ENCODE peak calls at places on chromosomes 4 and X, in six cellular contexts. One of them, this sample, is unnamed.

GRCh38 chrX:121836000-121836399 is 788.6 kb downstream of the GLUD2 start:
- DNase-seq in naive thymus-derived CD4-positive, alpha-beta T cell: no peak
- DNase-seq in body of pancreas: no peak
- DNase-seq in breast epithelium: no peak
- DNase-seq in transverse colon: no peak
- DNase-seq in adrenal gland: no peak
- DNase-seq in this sample: no peak

GRCh38 chr4:478373-478772 is 20.6 kb downstream of the ZNF721 start:
- DNase-seq in transverse colon: no peak
- DNase-seq in adrenal gland: no peak
- DNase-seq in breast epithelium: no peak
- DNase-seq in body of pancreas: no peak
- DNase-seq in naive thymus-derived CD4-positive, alpha-beta T cell: no peak
- DNase-seq in this sample: no peak

GRCh38 chrX:98114026-98114425 is 1230.3 kb downstream of the RPA4 start:
- DNase-seq in body of pancreas: no peak
- DNase-seq in transverse colon: no peak
- DNase-seq in breast epithelium: no peak
- DNase-seq in adrenal gland: no peak
- DNase-seq in naive thymus-derived CD4-positive, alpha-beta T cell: no peak
- DNase-seq in this sample: no peak

GRCh38 chr4:71857713-71858451 is 74.0 kb upstream of the GC start:
- DNase-seq in transverse colon: no peak
- DNase-seq in naive thymus-derived CD4-positive, alpha-beta T cell: no peak
- DNase-seq in breast epithelium: no peak
- DNase-seq in adrenal gland: no peak
- DNase-seq in body of pancreas: no peak
- DNase-seq in this sample: no peak

GRCh38 chrX:85619962-85620361 is 240.5 kb upstream of the POF1B start:
- DNase-seq in transverse colon: no peak
- DNase-seq in naive thymus-derived CD4-positive, alpha-beta T cell: no peak
- DNase-seq in adrenal gland: no peak
- DNase-seq in breast epithelium: no peak
- DNase-seq in body of pancreas: no peak
- DNase-seq in this sample: no peak

GRCh38 chrX:65528705-65529340 is 5.8 kb downstream of the LAS1L start:
- DNase-seq in transverse colon: peak; percentile 60
- DNase-seq in adrenal gland: peak; percentile 64
- DNase-seq in naive thymus-derived CD4-positive, alpha-beta T cell: peak; percentile 51
- DNase-seq in breast epithelium: no peak
- DNase-seq in body of pancreas: peak; percentile 43
- DNase-seq in this sample: peak; percentile 60

GRCh38 chr4:127623755-127624087 is 9.0 kb upstream of the INTU start:
- DNase-seq in adrenal gland: no peak
- DNase-seq in body of pancreas: no peak
- DNase-seq in transverse colon: no peak
- DNase-seq in naive thymus-derived CD4-positive, alpha-beta T cell: no peak
- DNase-seq in breast epithelium: no peak
- DNase-seq in this sample: no peak

GRCh38 chr4:3822230-3822947 is 56.2 kb downstream of the ADRA2C start:
- DNase-seq in body of pancreas: peak; percentile 31
- DNase-seq in transverse colon: peak; percentile 25
- DNase-seq in breast epithelium: no peak
- DNase-seq in adrenal gland: no peak
- DNase-seq in naive thymus-derived CD4-positive, alpha-beta T cell: no peak
- DNase-seq in this sample: no peak

GRCh38 chrX:32804034-32804433 is 407.3 kb downstream of the DMD start:
- DNase-seq in transverse colon: no peak
- DNase-seq in body of pancreas: no peak
- DNase-seq in naive thymus-derived CD4-positive, alpha-beta T cell: no peak
- DNase-seq in breast epithelium: no peak
- DNase-seq in adrenal gland: no peak
- DNase-seq in this sample: no peak

GRCh38 chr4:57854748-57855147 is 744.6 kb upstream of the IGFBP7 start:
- DNase-seq in transverse colon: no peak
- DNase-seq in breast epithelium: no peak
- DNase-seq in naive thymus-derived CD4-positive, alpha-beta T cell: no peak
- DNase-seq in body of pancreas: no peak
- DNase-seq in adrenal gland: no peak
- DNase-seq in this sample: no peak

GRCh38 chrX:3312109-3312508 is 34.3 kb downstream of the MXRA5 start:
- DNase-seq in naive thymus-derived CD4-positive, alpha-beta T cell: no peak
- DNase-seq in breast epithelium: no peak
- DNase-seq in adrenal gland: no peak
- DNase-seq in transverse colon: no peak
- DNase-seq in body of pancreas: no peak
- DNase-seq in this sample: no peak

GRCh38 chrX:136689441-136689840 is 41.5 kb downstream of the CD40LG start:
- DNase-seq in adrenal gland: no peak
- DNase-seq in naive thymus-derived CD4-positive, alpha-beta T cell: peak; percentile 31
- DNase-seq in transverse colon: no peak
- DNase-seq in breast epithelium: no peak
- DNase-seq in body of pancreas: no peak
- DNase-seq in this sample: no peak

GRCh38 chr4:184553891-184554290 is 79.5 kb upstream of the IRF2 start:
- DNase-seq in breast epithelium: no peak
- DNase-seq in transverse colon: no peak
- DNase-seq in adrenal gland: no peak
- DNase-seq in naive thymus-derived CD4-positive, alpha-beta T cell: no peak
- DNase-seq in body of pancreas: no peak
- DNase-seq in this sample: no peak

GRCh38 chrX:9339603-9340569 is 125.0 kb upstream of the TBL1X start:
- DNase-seq in adrenal gland: no peak
- DNase-seq in body of pancreas: no peak
- DNase-seq in transverse colon: peak; percentile 22
- DNase-seq in naive thymus-derived CD4-positive, alpha-beta T cell: peak; percentile 58
- DNase-seq in breast epithelium: peak; percentile 31
- DNase-seq in this sample: no peak

GRCh38 chr4:15336410-15337184 is 91.2 kb upstream of the C1QTNF7 start:
- DNase-seq in breast epithelium: no peak
- DNase-seq in transverse colon: no peak
- DNase-seq in adrenal gland: no peak
- DNase-seq in naive thymus-derived CD4-positive, alpha-beta T cell: no peak
- DNase-seq in body of pancreas: no peak
- DNase-seq in this sample: no peak

GRCh38 chrX:75303795-75304194 is 29.9 kb downstream of the UPRT start:
- DNase-seq in transverse colon: no peak
- DNase-seq in naive thymus-derived CD4-positive, alpha-beta T cell: no peak
- DNase-seq in breast epithelium: no peak
- DNase-seq in body of pancreas: no peak
- DNase-seq in adrenal gland: no peak
- DNase-seq in this sample: no peak

GRCh38 chr4:1472911-1473518 is 66.8 kb upstream of the NKX1-1 start:
- DNase-seq in breast epithelium: no peak
- DNase-seq in naive thymus-derived CD4-positive, alpha-beta T cell: no peak
- DNase-seq in body of pancreas: no peak
- DNase-seq in transverse colon: no peak
- DNase-seq in adrenal gland: no peak
- DNase-seq in this sample: no peak

GRCh38 chrX:140744085-140744484 is 34.5 kb downstream of the LINC00632 start:
- DNase-seq in adrenal gland: no peak
- DNase-seq in breast epithelium: no peak
- DNase-seq in body of pancreas: no peak
- DNase-seq in naive thymus-derived CD4-positive, alpha-beta T cell: no peak
- DNase-seq in transverse colon: no peak
- DNase-seq in this sample: no peak

GRCh38 chrX:154732421-154733071 is 18.3 kb downstream of the GAB3 start:
- DNase-seq in adrenal gland: no peak
- DNase-seq in naive thymus-derived CD4-positive, alpha-beta T cell: no peak
- DNase-seq in body of pancreas: no peak
- DNase-seq in breast epithelium: no peak
- DNase-seq in transverse colon: no peak
- DNase-seq in this sample: no peak

GRCh38 chr4:125736057-125736456 is 421.3 kb downstream of the FAT4 start:
- DNase-seq in naive thymus-derived CD4-positive, alpha-beta T cell: no peak
- DNase-seq in adrenal gland: no peak
- DNase-seq in breast epithelium: no peak
- DNase-seq in transverse colon: no peak
- DNase-seq in body of pancreas: no peak
- DNase-seq in this sample: no peak

DNA sequence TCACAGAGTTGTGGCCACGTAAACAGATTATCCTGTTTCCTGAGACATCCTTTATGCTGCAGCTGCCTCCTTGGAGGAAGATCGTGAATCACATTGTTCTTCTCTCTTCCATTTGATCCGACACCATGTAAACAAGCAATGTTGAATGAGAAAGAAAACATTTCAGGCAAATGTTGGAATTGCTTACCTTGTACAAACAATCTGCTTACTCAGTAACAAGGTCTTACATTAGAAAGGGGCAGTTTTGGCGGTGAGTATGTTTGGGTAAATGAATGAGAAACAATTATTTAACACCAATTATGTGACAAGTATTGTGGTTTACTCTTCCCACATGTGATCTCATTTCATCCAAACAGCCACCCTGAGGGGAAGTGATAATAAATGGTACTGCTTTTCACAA is 637.8 kb downstream of the RAB28 start:
- DNase-seq in adrenal gland: no peak
- DNase-seq in body of pancreas: no peak
- DNase-seq in breast epithelium: no peak
- DNase-seq in transverse colon: no peak
- DNase-seq in naive thymus-derived CD4-positive, alpha-beta T cell: no peak
- DNase-seq in this sample: no peak
- H3K36me3 ChIP-seq in adrenal gland: no peaks in the 10 kb centered on the region
- H3K36me3 ChIP-seq in body of pancreas: no peaks in the 10 kb centered on the region
- H3K36me3 ChIP-seq in breast epithelium: no peaks in the 10 kb centered on the region
- H3K36me3 ChIP-seq in transverse colon: no peaks in the 10 kb centered on the region
- H3K36me3 ChIP-seq in naive thymus-derived CD4-positive, alpha-beta T cell: no peaks in the 10 kb centered on the region
- H3K36me3 ChIP-seq in this sample: no peaks in the 10 kb centered on the region

GRCh38 chr4:38454284-38454683 is 209.7 kb upstream of the KLF3 start:
- DNase-seq in breast epithelium: no peak
- DNase-seq in body of pancreas: no peak
- DNase-seq in naive thymus-derived CD4-positive, alpha-beta T cell: no peak
- DNase-seq in transverse colon: no peak
- DNase-seq in adrenal gland: no peak
- DNase-seq in this sample: no peak

GRCh38 chr4:38456096-38456495 is 207.9 kb upstream of the KLF3 start:
- DNase-seq in breast epithelium: no peak
- DNase-seq in transverse colon: peak; percentile 33
- DNase-seq in body of pancreas: no peak
- DNase-seq in adrenal gland: no peak
- DNase-seq in naive thymus-derived CD4-positive, alpha-beta T cell: no peak
- DNase-seq in this sample: no peak

GRCh38 chr4:38453253-38453881 is 210.6 kb upstream of the KLF3 start:
- DNase-seq in adrenal gland: no peak
- DNase-seq in breast epithelium: no peak
- DNase-seq in transverse colon: no peak
- DNase-seq in naive thymus-derived CD4-positive, alpha-beta T cell: no peak
- DNase-seq in body of pancreas: no peak
- DNase-seq in this sample: no peak

GRCh38 chr4:38452009-38452408 is 212.0 kb upstream of the KLF3 start:
- DNase-seq in breast epithelium: no peak
- DNase-seq in body of pancreas: no peak
- DNase-seq in naive thymus-derived CD4-positive, alpha-beta T cell: no peak
- DNase-seq in adrenal gland: no peak
- DNase-seq in transverse colon: no peak
- DNase-seq in this sample: no peak

GRCh38 chr4:38455092-38455855 is 208.7 kb upstream of the KLF3 start:
- DNase-seq in adrenal gland: no peak
- DNase-seq in breast epithelium: no peak
- DNase-seq in naive thymus-derived CD4-positive, alpha-beta T cell: peak; percentile 36
- DNase-seq in transverse colon: no peak
- DNase-seq in body of pancreas: no peak
- DNase-seq in this sample: no peak
- H3K27ac ChIP-seq in adrenal gland: no peak overlapping the region
- H3K27ac ChIP-seq in breast epithelium: no peak overlapping the region
- H3K27ac ChIP-seq in naive thymus-derived CD4-positive, alpha-beta T cell: no peak overlapping the region
- H3K27ac ChIP-seq in transverse colon: peak overlapping the region; percentile 66
- H3K27ac ChIP-seq in body of pancreas: no peak overlapping the region
- H3K27ac ChIP-seq in this sample: no peak overlapping the region

GRCh38 chr4:14254806-14255445 is 627.4 kb upstream of the BOD1L1 start:
- DNase-seq in body of pancreas: no peak
- DNase-seq in transverse colon: no peak
- DNase-seq in naive thymus-derived CD4-positive, alpha-beta T cell: no peak
- DNase-seq in breast epithelium: no peak
- DNase-seq in adrenal gland: no peak
- DNase-seq in this sample: no peak

GRCh38 chr4:14259926-14260325 is 632.4 kb upstream of the BOD1L1 start:
- DNase-seq in body of pancreas: no peak
- DNase-seq in transverse colon: no peak
- DNase-seq in breast epithelium: no peak
- DNase-seq in naive thymus-derived CD4-positive, alpha-beta T cell: no peak
- DNase-seq in adrenal gland: no peak
- DNase-seq in this sample: no peak

GRCh38 chr4:14260591-14260990 is 633.1 kb upstream of the BOD1L1 start:
- DNase-seq in body of pancreas: no peak
- DNase-seq in transverse colon: no peak
- DNase-seq in naive thymus-derived CD4-positive, alpha-beta T cell: no peak
- DNase-seq in adrenal gland: no peak
- DNase-seq in breast epithelium: no peak
- DNase-seq in this sample: no peak

GRCh38 chr4:14254252-14254651 is 626.7 kb upstream of the BOD1L1 start:
- DNase-seq in adrenal gland: peak; percentile 77
- DNase-seq in transverse colon: peak; percentile 25
- DNase-seq in breast epithelium: peak; percentile 20
- DNase-seq in body of pancreas: peak; percentile 28
- DNase-seq in naive thymus-derived CD4-positive, alpha-beta T cell: no peak
- DNase-seq in this sample: no peak

GRCh38 chr4:14257903-14258302 is 630.4 kb upstream of the BOD1L1 start:
- DNase-seq in breast epithelium: no peak
- DNase-seq in naive thymus-derived CD4-positive, alpha-beta T cell: no peak
- DNase-seq in body of pancreas: no peak
- DNase-seq in transverse colon: no peak
- DNase-seq in adrenal gland: no peak
- DNase-seq in this sample: no peak
- H3K36me3 ChIP-seq in breast epithelium: no peaks in the 10 kb centered on the region
- H3K36me3 ChIP-seq in naive thymus-derived CD4-positive, alpha-beta T cell: no peaks in the 10 kb centered on the region
- H3K36me3 ChIP-seq in body of pancreas: no peaks in the 10 kb centered on the region
- H3K36me3 ChIP-seq in transverse colon: no peaks in the 10 kb centered on the region
- H3K36me3 ChIP-seq in adrenal gland: no peaks in the 10 kb centered on the region
- H3K36me3 ChIP-seq in this sample: no peaks in the 10 kb centered on the region

DNA sequence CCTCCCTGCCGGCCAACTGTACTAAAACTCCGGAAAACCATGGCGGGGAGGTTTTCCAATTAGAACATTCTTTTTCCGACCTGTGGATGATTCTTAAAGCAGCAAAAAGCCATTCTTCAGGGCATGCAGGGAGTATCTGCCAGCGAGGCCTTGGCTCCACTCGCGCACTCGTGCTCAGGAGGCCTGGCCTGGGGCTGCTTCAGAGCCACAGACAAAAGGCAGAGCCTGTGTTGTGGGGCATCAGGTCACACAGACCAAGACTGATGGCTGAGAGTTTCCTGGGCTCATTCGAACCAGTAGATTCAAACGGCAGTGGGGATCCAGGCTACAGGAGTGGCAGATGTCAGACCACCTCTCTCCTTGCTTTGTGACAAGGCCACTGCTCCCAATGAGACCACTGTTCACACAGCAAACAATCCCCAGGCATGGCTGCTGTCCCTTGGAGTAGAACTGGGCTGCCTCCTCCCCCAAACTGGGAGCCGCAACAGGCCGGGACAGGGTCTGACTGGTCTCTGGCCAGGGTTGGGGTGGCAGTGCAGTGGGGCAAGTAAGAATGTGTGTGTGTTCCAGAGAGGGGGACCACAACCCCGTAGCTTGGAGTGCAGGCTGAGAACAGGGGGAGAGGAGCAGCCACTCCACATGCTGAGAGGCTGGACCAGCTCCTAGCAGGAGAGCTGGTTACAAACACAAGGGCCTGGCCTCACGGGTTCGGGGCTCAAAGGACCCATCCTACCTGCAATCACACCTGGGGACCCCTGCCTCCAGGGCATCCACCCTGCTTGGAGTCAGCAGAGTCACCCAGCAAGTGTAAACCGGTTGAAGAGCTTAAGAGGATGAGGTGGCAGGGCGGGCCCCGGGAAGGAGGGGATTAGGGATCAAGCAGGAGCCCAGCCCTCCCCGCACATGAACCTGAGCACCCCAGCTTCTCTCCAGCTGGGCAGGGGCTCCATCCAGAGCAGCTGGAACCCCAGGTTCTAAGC is 3.9 kb upstream of the ZNF185 start:
- DNase-seq in transverse colon: no peak
- DNase-seq in naive thymus-derived CD4-positive, alpha-beta T cell: no peak
- DNase-seq in breast epithelium: no peak
- DNase-seq in body of pancreas: no peak
- DNase-seq in adrenal gland: no peak
- DNase-seq in this sample: no peak
- H3K27ac ChIP-seq in transverse colon: no peak overlapping the region
- H3K27ac ChIP-seq in naive thymus-derived CD4-positive, alpha-beta T cell: no peak overlapping the region
- H3K27ac ChIP-seq in breast epithelium: peak overlapping the region; percentile 36
- H3K27ac ChIP-seq in body of pancreas: no peak overlapping the region
- H3K27ac ChIP-seq in adrenal gland: no peak overlapping the region
- H3K27ac ChIP-seq in this sample: no peak overlapping the region

This sample was measured in right atrium auricular region.